ENCODE peak calls at places on chromosome 9, in eight cellular contexts. D is RCC 7860; R is left lung; B is fibroblast of mammary gland; L is SK-N-SH; W is stimulated activated effector memory CD8-positive, alpha-beta T cell treated with anti-CD3 and anti-CD28 coated beads, Interleukin-12 subunit alpha, Interleukin-12 subunit beta, amount 100 ng/mL, for 72 hours; Z is fibroblast of pulmonary artery; U is RKO. K is an unnamed sample.

GRCh38 chr9:136533775-136534157 is 12.1 kb downstream of the NOTCH1 start:
- DNase-seq in D (no peak), R (peak; percentile 96), B (no peak), L (no peak), W (peak; percentile 57), Z (no peak), U (no peak), K (no peak)

GRCh38 chr9:15813076-15813475 is 260.2 kb downstream of the CCDC171 start:
- DNase-seq in D (no peak), R (no peak), B (no peak), L (no peak), W (no peak), Z (no peak), U (no peak), K (no peak)

GRCh38 chr9:25733336-25733982 is 55.2 kb upstream of the TUSC1 start:
- DNase-seq in D (no peak), R (no peak), B (no peak), L (no peak), W (no peak), Z (no peak), U (no peak), K (no peak)

GRCh38 chr9:33894316-33894715 is 77.4 kb downstream of the UBE2R2 start:
- DNase-seq in D (no peak), R (no peak), B (no peak), L (no peak), W (no peak), Z (no peak), U (no peak), K (no peak)

GRCh38 chr9:85994191-85994590 is 53.2 kb downstream of the NAA35 start:
- DNase-seq in D (no peak), R (no peak), B (no peak), L (no peak), W (no peak), Z (peak; percentile 6), U (no peak), K (no peak)

GRCh38 chr9:134505032-134505431 is 136.6 kb upstream of the COL5A1 start:
- DNase-seq in D (no peak), R (no peak), B (no peak), L (no peak), W (no peak), Z (no peak), U (no peak), K (no peak)

GRCh38 chr9:129863059-129863690 is 27.9 kb downstream of the USP20 start:
- DNase-seq in D (no peak), R (peak; percentile 66), B (peak; percentile 48), L (peak; percentile 85), W (peak; percentile 59), Z (peak; percentile 95), U (no peak), K (no peak)

GRCh38 chr9:2496934-2497333 is 124.7 kb upstream of the VLDLR start:
- DNase-seq in D (no peak), R (no peak), B (no peak), L (no peak), W (no peak), Z (no peak), U (no peak), K (no peak)

GRCh38 chr9:128503870-128504269 is 649 bp upstream of the GLE1 start:
- DNase-seq in D (no peak), R (no peak), B (peak; percentile 25), L (peak; percentile 49), W (no peak), Z (peak; percentile 21), U (peak; percentile 63), K (no peak)